ENCODE peak calls at places on chromosomes 13 and 19, in five cellular contexts. R is A549, X is gastrocnemius medialis, E is heart left ventricle, S is NB4. H is an unnamed sample.

GRCh38 chr13:41500501-41500900 is 43.2 kb downstream of the RGCC start:
- DNase-seq in R (no peak), X (no peak), E (no peak), S (no peak), H (no peak)

GRCh38 chr19:47714339-47714738 is 1.1 kb downstream of the EHD2 start:
- DNase-seq in R (no peak), X (no peak), E (no peak), S (no peak), H (no peak)

GRCh38 chr13:76329004-76329403 is 557.2 kb downstream of the KCTD12 start:
- DNase-seq in R (no peak), X (no peak), E (no peak), S (peak), H (no peak)

GRCh38 chr13:51453308-51453958 is 597 bp upstream of the INTS6 start:
- DNase-seq in R (peak), X (peak), E (peak), S (peak), H (peak)

GRCh38 chr13:26985285-26985878 is 186.2 kb downstream of the USP12 start:
- DNase-seq in R (peak), X (peak), E (peak), S (peak), H (peak)

GRCh38 chr13:51801631-51802099 is 2.3 kb downstream of the DHRS12 start:
- DNase-seq in R (peak), X (peak), E (peak), S (no peak), H (peak)

GRCh38 chr13:42991892-42992584 is at the start of gene EPSTI1:
- DNase-seq in R (no peak), X (peak), E (peak), S (peak), H (peak)

GRCh38 chr19:1261863-1262686 is 7.1 kb upstream of the CIRBP start:
- DNase-seq in R (peak), X (no peak), E (peak), S (no peak), H (peak)

GRCh38 chr19:882871-883497 is 10.0 kb downstream of the MED16 start:
- DNase-seq in R (no peak), X (no peak), E (no peak), S (no peak), H (no peak)

GRCh38 chr13:36418022-36418805 is 14.1 kb upstream of the CCNA1 start:
- DNase-seq in R (no peak), X (no peak), E (no peak), S (peak), H (no peak)

GRCh38 chr13:76222511-76222910 is 586.4 kb downstream of the LMO7 start:
- DNase-seq in R (no peak), X (no peak), E (no peak), S (no peak), H (no peak)

GRCh38 chr13:100491164-100491847 is 97.3 kb downstream of the GGACT start:
- DNase-seq in R (no peak), X (peak), E (peak), S (peak), H (no peak)

GRCh38 chr19:17829855-17830566 is 8.7 kb upstream of the INSL3 start:
- DNase-seq in R (peak), X (no peak), E (no peak), S (no peak), H (no peak)

GRCh38 chr13:33258437-33259193 is 26.9 kb downstream of the STARD13 start:
- DNase-seq in R (no peak), X (no peak), E (no peak), S (no peak), H (no peak)

GRCh38 chr13:38180100-38180499 is 169.6 kb upstream of the UFM1 start:
- DNase-seq in R (no peak), X (no peak), E (no peak), S (no peak), H (no peak)

GRCh38 chr13:79500829-79501228 is 19.9 kb downstream of the NDFIP2 start:
- DNase-seq in R (no peak), X (no peak), E (no peak), S (no peak), H (no peak)

GRCh38 chr19:271856-272255 is 19.3 kb downstream of the PLPP2 start:
- DNase-seq in R (no peak), X (no peak), E (no peak), S (no peak), H (no peak)

GRCh38 chr13:48978942-48979601 is 3.4 kb downstream of the FNDC3A start:
- DNase-seq in R (no peak), X (no peak), E (no peak), S (no peak), H (no peak)
- H3K4me3 ChIP-seq in R (no peak), X (no peak), E (no peak), S (peak), H (no peak)

GRCh38 chr19:44775676-44776240 is 1.9 kb upstream of the CBLC start:
- DNase-seq in R (no peak), X (no peak), E (no peak), S (no peak), H (no peak)

GRCh38 chr19:44779150-44779549 is 1.5 kb downstream of the CBLC start:
- DNase-seq in R (no peak), X (no peak), E (no peak), S (no peak), H (no peak)

GRCh38 chr19:44774614-44775013 is 3.1 kb upstream of the CBLC start:
- DNase-seq in R (no peak), X (no peak), E (no peak), S (no peak), H (no peak)

GRCh38 chr19:44776402-44777096 is 1.1 kb upstream of the CBLC start:
- DNase-seq in R (no peak), X (no peak), E (no peak), S (no peak), H (peak)

GRCh38 chr19:44777715-44778347 is at the start of gene CBLC:
- DNase-seq in R (no peak), X (no peak), E (no peak), S (no peak), H (peak)
- TF ChIP-seq POLR2A in R (no peak), X (no peak), E (no peak), S (no peak), H (no peak)

GRCh38 chr13:62544928-62545327 is 1129.3 kb upstream of the PCDH20 start:
- DNase-seq in R (no peak), X (no peak), E (no peak), S (no peak), H (no peak)
- TF ChIP-seq CTCF in R (no peak), X (no peak), E (no peak), S (no peak), H (no peak)

DNA sequence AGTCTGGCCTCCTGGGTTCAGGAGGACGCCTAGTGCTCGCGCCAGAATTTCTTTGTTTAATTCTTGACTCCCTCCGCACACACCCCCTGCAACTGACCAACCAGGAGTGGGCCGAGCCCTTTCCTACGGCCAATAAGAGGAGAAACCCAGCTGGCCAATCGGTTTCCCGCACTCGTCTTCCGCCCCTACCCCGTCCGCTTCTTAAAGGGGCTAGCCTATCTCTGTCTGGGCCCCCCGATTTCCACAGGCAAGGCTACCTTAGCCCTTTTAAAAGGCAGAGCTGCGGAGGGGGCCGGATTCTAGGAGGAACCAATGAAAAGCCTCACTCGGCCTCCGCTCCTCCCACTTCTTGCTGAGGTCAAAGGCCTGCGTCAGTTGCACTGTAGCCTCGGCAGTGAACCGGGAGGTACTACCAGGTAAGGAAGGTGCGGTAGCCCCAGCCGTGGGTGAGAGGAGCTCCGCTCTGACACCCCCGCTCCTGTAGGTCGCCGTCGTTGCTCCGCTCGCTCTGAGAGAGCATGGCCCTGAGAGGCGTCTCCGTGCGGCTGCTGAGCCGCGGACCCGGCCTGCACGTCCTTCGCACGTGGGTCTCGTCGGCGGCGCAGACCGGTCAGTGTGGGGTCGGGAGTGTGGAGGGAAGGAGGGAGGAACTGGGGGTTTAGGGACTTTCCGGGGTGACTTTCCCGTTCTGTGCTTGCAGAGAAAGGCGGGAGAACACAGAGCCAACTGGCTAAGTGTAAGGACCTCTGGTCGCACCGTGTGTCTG is at the start of gene GCDH:
- DNase-seq in R (peak), X (peak), E (peak), S (peak), H (peak)
- H3K4me3 ChIP-seq in R (peak), X (peak), E (peak), S (peak), H (peak)

DNA sequence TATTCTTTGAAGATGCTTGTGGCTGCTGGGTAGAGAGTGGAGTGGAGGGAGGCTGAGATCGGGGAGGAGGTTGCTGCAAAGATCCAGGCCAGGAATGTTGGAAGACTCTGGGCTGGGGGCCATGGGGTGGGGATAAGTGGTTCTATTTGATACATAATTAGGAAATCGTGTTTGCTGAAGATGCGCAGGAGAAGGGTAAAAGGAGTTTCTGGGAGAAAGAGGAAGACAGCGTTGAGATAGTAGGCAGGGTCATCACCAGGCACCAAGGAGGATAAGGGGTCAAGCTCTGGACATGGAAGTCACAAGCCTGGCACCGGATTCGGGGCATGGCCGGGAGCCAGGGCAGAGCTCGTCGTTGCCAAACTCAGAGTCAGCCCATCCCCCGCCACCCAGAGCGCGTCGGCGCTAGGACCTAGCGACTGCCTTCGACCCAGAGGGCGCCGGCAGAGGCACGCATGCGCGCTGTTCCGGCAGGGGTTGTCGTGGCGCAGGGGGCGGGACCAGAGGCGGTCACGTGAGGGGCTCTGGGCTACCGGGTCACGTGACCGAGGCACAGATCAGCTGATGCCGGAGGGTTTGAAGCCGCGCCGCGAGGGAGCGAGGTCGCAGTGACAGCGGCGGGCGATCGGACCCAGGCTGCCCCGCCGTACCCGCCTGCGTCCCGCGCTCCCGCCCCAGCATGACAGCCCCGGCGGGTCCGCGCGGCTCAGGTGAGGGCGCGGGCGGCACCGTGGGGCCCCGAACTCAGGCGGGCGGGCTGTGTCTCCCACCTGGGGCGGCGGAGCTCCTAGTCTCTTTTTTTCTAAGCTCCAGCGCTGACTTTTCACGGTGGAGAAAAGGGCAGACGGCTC is at the start of gene MCOLN1:
- DNase-seq in R (peak), X (peak), E (peak), S (peak), H (peak)
- TF ChIP-seq POLR2A in R (peak), X (peak), E (no peak), S (peak), H (no peak)

GRCh38 chr13:59176775-59177174 is 987.0 kb downstream of the DIAPH3 start:
- DNase-seq in R (no peak), X (no peak), E (no peak), S (peak), H (no peak)
- TF ChIP-seq CTCF in R (no peak), X (no peak), E (no peak), S (peak), H (no peak)